ENCODE peak calls at places on chromosomes 5 and 9, in four cellular contexts. One of them, this sample, is unnamed.

GRCh38 chr5:68369436-68370125 is 154.0 kb downstream of the PIK3R1 start:
- DNase-seq in aorta: no peak
- DNase-seq in fibroblast of pulmonary artery: no peak
- DNase-seq in lung: no peak
- DNase-seq in this sample: no peak

GRCh38 chr9:95202076-95202681 is 115.3 kb downstream of the FANCC start:
- DNase-seq in aorta: no peak
- DNase-seq in fibroblast of pulmonary artery: no peak
- DNase-seq in lung: no peak
- DNase-seq in this sample: no peak

GRCh38 chr9:116149844-116150243 is 3.7 kb upstream of the PAPPA start:
- DNase-seq in aorta: no peak
- DNase-seq in fibroblast of pulmonary artery: peak
- DNase-seq in lung: peak
- DNase-seq in this sample: peak

GRCh38 chr5:166926098-166926497 is 1365.3 kb upstream of the WWC1 start:
- DNase-seq in aorta: no peak
- DNase-seq in fibroblast of pulmonary artery: no peak
- DNase-seq in lung: no peak
- DNase-seq in this sample: no peak

GRCh38 chr5:148443998-148444397 is 60.2 kb downstream of the FBXO38 start:
- DNase-seq in aorta: no peak
- DNase-seq in fibroblast of pulmonary artery: peak
- DNase-seq in lung: peak
- DNase-seq in this sample: peak

GRCh38 chr9:79731483-79731882 is 159.7 kb downstream of the TLE4 start:
- DNase-seq in aorta: no peak
- DNase-seq in fibroblast of pulmonary artery: peak
- DNase-seq in lung: no peak
- DNase-seq in this sample: no peak

GRCh38 chr5:123035950-123036390 is 555 bp downstream of the PPIC start:
- DNase-seq in aorta: peak
- DNase-seq in fibroblast of pulmonary artery: peak
- DNase-seq in lung: peak
- DNase-seq in this sample: peak

GRCh38 chr5:66923922-66924321 is 272.7 kb downstream of the CD180 start:
- DNase-seq in aorta: no peak
- DNase-seq in fibroblast of pulmonary artery: no peak
- DNase-seq in lung: no peak
- DNase-seq in this sample: no peak

GRCh38 chr9:135641745-135642144 is 2.4 kb upstream of the GLT6D1 start:
- DNase-seq in aorta: no peak
- DNase-seq in fibroblast of pulmonary artery: peak
- DNase-seq in lung: no peak
- DNase-seq in this sample: no peak

GRCh38 chr5:137695651-137696428 is 40.0 kb downstream of the KLHL3 start:
- DNase-seq in aorta: no peak
- DNase-seq in fibroblast of pulmonary artery: no peak
- DNase-seq in lung: no peak
- DNase-seq in this sample: no peak

GRCh38 chr9:36928670-36929349 is 105.3 kb downstream of the PAX5 start:
- DNase-seq in aorta: no peak
- DNase-seq in fibroblast of pulmonary artery: peak
- DNase-seq in lung: no peak
- DNase-seq in this sample: no peak

GRCh38 chr9:69905291-69905690 is 84.7 kb downstream of the CFAP95 start:
- DNase-seq in aorta: no peak
- DNase-seq in fibroblast of pulmonary artery: no peak
- DNase-seq in lung: no peak
- DNase-seq in this sample: no peak

GRCh38 chr5:95620870-95621838 is 1.3 kb downstream of the GPR150 start:
- DNase-seq in aorta: peak
- DNase-seq in fibroblast of pulmonary artery: no peak
- DNase-seq in lung: no peak
- DNase-seq in this sample: peak

GRCh38 chr5:10828241-10828640 is 67.2 kb upstream of the DAP start:
- DNase-seq in aorta: no peak
- DNase-seq in fibroblast of pulmonary artery: no peak
- DNase-seq in lung: no peak
- DNase-seq in this sample: no peak

GRCh38 chr9:32882616-32883015 is 99.3 kb downstream of the TMEM215 start:
- DNase-seq in aorta: no peak
- DNase-seq in fibroblast of pulmonary artery: no peak
- DNase-seq in lung: no peak
- DNase-seq in this sample: no peak

GRCh38 chr5:113527746-113528145 is 14.3 kb downstream of the YTHDC2 start:
- DNase-seq in aorta: no peak
- DNase-seq in fibroblast of pulmonary artery: no peak
- DNase-seq in lung: no peak
- DNase-seq in this sample: no peak

GRCh38 chr5:15499528-15500325 is at the start of gene FBXL7:
- DNase-seq in aorta: peak
- DNase-seq in fibroblast of pulmonary artery: peak
- DNase-seq in lung: peak
- DNase-seq in this sample: peak

GRCh38 chr9:98797491-98797890 is 1.1 kb upstream of the ANKS6 start:
- DNase-seq in aorta: no peak
- DNase-seq in fibroblast of pulmonary artery: no peak
- DNase-seq in lung: no peak
- DNase-seq in this sample: no peak

GRCh38 chr9:109908459-109909390 is 128.7 kb downstream of the PALM2AKAP2 start:
- DNase-seq in aorta: no peak
- DNase-seq in fibroblast of pulmonary artery: peak
- DNase-seq in lung: no peak
- DNase-seq in this sample: no peak

GRCh38 chr9:134814598-134815215 is 65.9 kb upstream of the FCN2 start:
- DNase-seq in aorta: no peak
- DNase-seq in fibroblast of pulmonary artery: peak
- DNase-seq in lung: no peak
- DNase-seq in this sample: no peak

GRCh38 chr5:79821-80220 is 12.1 kb upstream of the PLEKHG4B start:
- DNase-seq in aorta: no peak
- DNase-seq in fibroblast of pulmonary artery: no peak
- DNase-seq in lung: no peak
- DNase-seq in this sample: no peak

GRCh38 chr9:14349141-14349817 is 35.3 kb upstream of the NFIB start:
- DNase-seq in aorta: no peak
- DNase-seq in fibroblast of pulmonary artery: peak
- DNase-seq in lung: no peak
- DNase-seq in this sample: no peak

GRCh38 chr5:39394946-39395345 is 29.8 kb downstream of the DAB2 start:
- DNase-seq in aorta: no peak
- DNase-seq in fibroblast of pulmonary artery: peak
- DNase-seq in lung: no peak
- DNase-seq in this sample: no peak

GRCh38 chr9:83304686-83305085 is 233.5 kb downstream of the FRMD3 start:
- DNase-seq in aorta: peak
- DNase-seq in fibroblast of pulmonary artery: peak
- DNase-seq in lung: peak
- DNase-seq in this sample: peak

GRCh38 chr5:154098465-154098864 is 59.7 kb downstream of the MFAP3 start:
- DNase-seq in aorta: no peak
- DNase-seq in fibroblast of pulmonary artery: no peak
- DNase-seq in lung: no peak
- DNase-seq in this sample: no peak

GRCh38 chr5:102089883-102090282 is 206.2 kb downstream of the SLCO4C1 start:
- DNase-seq in aorta: no peak
- DNase-seq in fibroblast of pulmonary artery: no peak
- DNase-seq in lung: no peak
- DNase-seq in this sample: no peak

GRCh38 chr9:102225806-102226441 is 487.5 kb upstream of the GRIN3A start:
- DNase-seq in aorta: no peak
- DNase-seq in fibroblast of pulmonary artery: no peak
- DNase-seq in lung: no peak
- DNase-seq in this sample: no peak

DNA sequence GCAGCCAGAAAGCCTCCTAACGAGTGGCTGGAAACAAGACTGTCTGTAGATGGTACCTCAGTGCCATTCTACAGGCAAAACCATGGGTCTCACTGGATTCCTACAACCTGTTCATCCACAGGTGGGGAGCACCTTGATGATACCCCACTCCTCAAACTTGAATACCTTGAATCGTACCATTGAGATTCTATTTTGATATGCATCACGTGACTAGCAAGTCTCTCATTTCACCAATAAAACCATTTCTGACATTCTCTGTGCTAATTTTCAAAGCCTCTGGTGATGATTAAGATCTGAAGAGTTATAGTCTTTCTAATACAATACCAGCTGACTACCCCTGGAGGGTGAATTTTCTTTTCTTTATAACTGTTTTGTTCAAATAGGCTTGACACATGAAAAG is 188.9 kb downstream of the ADAMTS12 start:
- DNase-seq in aorta: no peak
- DNase-seq in fibroblast of pulmonary artery: no peak
- DNase-seq in lung: no peak
- DNase-seq in this sample: no peak
- H3K4me3 ChIP-seq in aorta: no peak
- H3K4me3 ChIP-seq in fibroblast of pulmonary artery: no peak
- H3K4me3 ChIP-seq in lung: no peak
- H3K4me3 ChIP-seq in this sample: no peak

GRCh38 chr5:151213803-151214613 is 9.9 kb downstream of the CCDC69 start:
- DNase-seq in aorta: peak
- DNase-seq in fibroblast of pulmonary artery: peak
- DNase-seq in lung: peak
- DNase-seq in this sample: peak

GRCh38 chr5:151212361-151212899 is 11.5 kb downstream of the CCDC69 start:
- DNase-seq in aorta: no peak
- DNase-seq in fibroblast of pulmonary artery: no peak
- DNase-seq in lung: peak
- DNase-seq in this sample: no peak

GRCh38 chr5:151216781-151217180 is 7.1 kb downstream of the CCDC69 start:
- DNase-seq in aorta: no peak
- DNase-seq in fibroblast of pulmonary artery: no peak
- DNase-seq in lung: no peak
- DNase-seq in this sample: no peak

GRCh38 chr5:151215546-151215880 is 8.4 kb downstream of the CCDC69 start:
- DNase-seq in aorta: no peak
- DNase-seq in fibroblast of pulmonary artery: no peak
- DNase-seq in lung: no peak
- DNase-seq in this sample: no peak

DNA sequence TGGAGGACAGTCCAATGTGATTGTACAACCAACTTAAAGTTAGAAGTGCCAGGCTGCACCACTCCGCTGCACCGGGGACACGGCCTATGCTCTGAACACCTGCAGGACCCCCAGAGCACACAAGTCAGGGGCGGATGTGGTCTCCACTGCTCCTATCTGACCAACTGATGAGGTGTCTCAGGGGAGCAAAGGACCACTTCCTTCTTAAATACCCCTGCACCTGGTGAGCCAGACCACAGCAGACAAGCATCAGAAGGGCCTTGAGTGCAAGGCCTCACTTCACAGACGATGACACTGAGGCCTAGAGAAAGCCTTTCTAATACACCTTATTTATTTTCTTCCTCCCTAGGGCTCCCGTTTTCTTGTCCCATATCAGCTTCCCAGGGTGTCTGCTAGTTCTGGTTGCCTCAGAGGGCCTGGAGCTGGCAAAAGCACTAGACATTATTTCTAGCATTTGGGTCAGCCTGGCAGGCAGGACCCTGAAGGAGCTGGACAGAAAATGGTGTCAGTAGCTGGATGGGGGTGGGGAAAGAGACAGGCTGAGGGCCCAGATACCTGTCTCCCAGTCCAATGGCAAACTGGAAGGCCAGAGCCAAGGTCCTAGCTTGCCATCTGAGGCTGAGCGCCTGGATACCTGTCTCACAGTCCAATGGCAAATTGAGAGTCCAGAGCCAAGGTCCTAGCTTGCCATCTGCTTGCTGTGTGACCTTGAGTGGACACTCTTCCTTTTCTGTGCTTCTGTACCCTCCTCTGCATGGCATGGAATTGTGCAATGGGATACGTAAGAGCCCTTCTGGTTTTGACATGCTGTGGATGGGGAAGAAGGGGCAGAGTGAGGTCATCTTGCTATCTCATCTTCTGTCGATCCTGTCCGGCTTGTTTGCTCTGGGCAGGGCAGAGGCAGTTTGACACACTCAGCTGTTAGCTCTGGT is 9.0 kb downstream of the CCDC69 start:
- DNase-seq in aorta: peak
- DNase-seq in fibroblast of pulmonary artery: no peak
- DNase-seq in lung: peak
- DNase-seq in this sample: no peak
- H3K4me3 ChIP-seq in aorta: no peak
- H3K4me3 ChIP-seq in fibroblast of pulmonary artery: no peak
- H3K4me3 ChIP-seq in lung: no peak
- H3K4me3 ChIP-seq in this sample: no peak

GRCh38 chr5:30453168-30453567 is 740.3 kb upstream of the CDH6 start:
- DNase-seq in aorta: no peak
- DNase-seq in fibroblast of pulmonary artery: no peak
- DNase-seq in lung: no peak
- DNase-seq in this sample: no peak

DNA sequence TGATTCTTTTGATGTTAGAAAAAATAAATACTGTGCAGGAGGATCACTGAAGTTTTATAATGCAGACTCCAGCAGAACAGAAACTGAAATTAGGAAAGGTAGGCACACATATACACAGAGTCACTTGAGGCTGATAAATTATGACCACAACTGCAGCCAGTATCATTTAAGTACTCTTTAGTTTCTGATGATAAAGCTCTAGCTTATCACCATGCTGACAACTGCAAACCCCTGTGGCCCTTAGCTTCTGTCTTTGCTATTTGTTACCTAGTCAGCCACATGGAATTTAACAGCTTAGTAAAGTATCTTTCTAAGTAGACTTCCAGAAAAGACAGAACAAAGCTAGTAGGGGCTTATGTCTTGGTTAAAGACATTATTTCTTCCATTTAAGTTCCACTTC is 734.8 kb upstream of the CDH6 start:
- DNase-seq in aorta: no peak
- DNase-seq in fibroblast of pulmonary artery: no peak
- DNase-seq in lung: no peak
- DNase-seq in this sample: no peak
- H3K4me3 ChIP-seq in aorta: no peak
- H3K4me3 ChIP-seq in fibroblast of pulmonary artery: no peak
- H3K4me3 ChIP-seq in lung: no peak
- H3K4me3 ChIP-seq in this sample: no peak

GRCh38 chr5:169202969-169203368 is 98.0 kb downstream of the SLIT3 start:
- DNase-seq in aorta: no peak
- DNase-seq in fibroblast of pulmonary artery: peak
- DNase-seq in lung: no peak
- DNase-seq in this sample: no peak
- H3K4me3 ChIP-seq in aorta: no peak
- H3K4me3 ChIP-seq in fibroblast of pulmonary artery: no peak
- H3K4me3 ChIP-seq in lung: no peak
- H3K4me3 ChIP-seq in this sample: no peak

GRCh38 chr9:106696804-106697203 is 166.2 kb upstream of the ZNF462 start:
- DNase-seq in aorta: no peak
- DNase-seq in fibroblast of pulmonary artery: no peak
- DNase-seq in lung: no peak
- DNase-seq in this sample: no peak

GRCh38 chr9:106701611-106702010 is 161.4 kb upstream of the ZNF462 start:
- DNase-seq in aorta: no peak
- DNase-seq in fibroblast of pulmonary artery: no peak
- DNase-seq in lung: no peak
- DNase-seq in this sample: no peak

GRCh38 chr9:106697390-106697789 is 165.6 kb upstream of the ZNF462 start:
- DNase-seq in aorta: no peak
- DNase-seq in fibroblast of pulmonary artery: no peak
- DNase-seq in lung: no peak
- DNase-seq in this sample: no peak

GRCh38 chr9:106700676-106701075 is 162.3 kb upstream of the ZNF462 start:
- DNase-seq in aorta: no peak
- DNase-seq in fibroblast of pulmonary artery: no peak
- DNase-seq in lung: no peak
- DNase-seq in this sample: no peak

GRCh38 chr9:106697799-106698591 is 165.0 kb upstream of the ZNF462 start:
- DNase-seq in aorta: peak
- DNase-seq in fibroblast of pulmonary artery: peak
- DNase-seq in lung: peak
- DNase-seq in this sample: peak
- H3K4me3 ChIP-seq in aorta: peak
- H3K4me3 ChIP-seq in fibroblast of pulmonary artery: peak
- H3K4me3 ChIP-seq in lung: no peak
- H3K4me3 ChIP-seq in this sample: no peak